ENCODE peak calls at places on chromosomes 11 and 22, in eight cellular contexts. L, G, I, A, T, W, V and E are unnamed samples.

GRCh38 chr11:60018058-60018457 is 1.1 kb downstream of the OOSP4B start:
- DNase-seq in V (no peak), L (no peak), G (no peak), T (no peak), W (no peak), I (no peak), A (no peak), E (no peak)

GRCh38 chr11:117437041-117437790 is 109.6 kb downstream of the CEP164 start:
- DNase-seq in W (no peak), G (no peak), V (no peak), L (no peak), I (no peak), A (no peak), T (no peak), E (no peak)

GRCh38 chr11:76704171-76704948 is 33.8 kb upstream of the LRRC32 start:
- DNase-seq in W (no peak), V (no peak), T (no peak), A (no peak), I (no peak), L (no peak), G (no peak), E (no peak)

GRCh38 chr11:13999704-14000103 is 37.2 kb downstream of the SPON1 start:
- DNase-seq in V (no peak), W (no peak), A (no peak), T (no peak), I (no peak), L (no peak), G (no peak), E (no peak)

GRCh38 chr22:41240377-41241132 is at the start of gene CHADL:
- DNase-seq in W (no peak), I (peak), A (no peak), T (no peak), G (no peak), V (no peak), L (no peak), E (no peak)

GRCh38 chr11:64447717-64448598 is 89.0 kb downstream of the RPS6KA4 start:
- DNase-seq in W (no peak), A (no peak), G (no peak), V (no peak), L (no peak), T (peak), I (peak), E (peak)

GRCh38 chr11:86484164-86484794 is 109.6 kb downstream of the CCDC81 start:
- DNase-seq in V (no peak), L (no peak), I (peak), W (no peak), A (no peak), G (peak), T (no peak), E (no peak)

GRCh38 chr22:24414984-24415945 is 12.1 kb upstream of the ADORA2A start:
- DNase-seq in L (no peak), G (no peak), A (no peak), I (no peak), W (no peak), V (no peak), T (no peak), E (no peak)

GRCh38 chr11:67273260-67273990 is 7.2 kb downstream of the GRK2 start:
- DNase-seq in T (no peak), I (no peak), L (no peak), A (no peak), G (no peak), W (no peak), V (no peak), E (no peak)

GRCh38 chr11:92240946-92241345 is 16.3 kb downstream of the FAT3 start:
- DNase-seq in W (no peak), G (no peak), V (no peak), A (no peak), L (no peak), T (no peak), I (no peak), E (no peak)

GRCh38 chr22:47631571-47632102 is 869.2 kb downstream of the TBC1D22A start:
- DNase-seq in L (no peak), V (no peak), I (peak), G (no peak), T (no peak), W (no peak), A (no peak), E (no peak)

GRCh38 chr22:36823177-36823839 is 6.5 kb upstream of the PVALB start:
- DNase-seq in A (no peak), W (no peak), V (no peak), I (no peak), T (no peak), G (no peak), L (no peak), E (no peak)

GRCh38 chr11:66017354-66017753 is 5.5 kb downstream of the CST6 start:
- DNase-seq in L (no peak), V (no peak), A (no peak), G (no peak), T (no peak), I (peak), W (no peak), E (no peak)

GRCh38 chr11:2548596-2548995 is 103.8 kb downstream of the KCNQ1 start:
- DNase-seq in T (no peak), W (no peak), L (no peak), I (no peak), A (no peak), G (no peak), V (no peak), E (no peak)

GRCh38 chr22:23574371-23574811 is 5.7 kb downstream of the IGLL1 start:
- DNase-seq in G (no peak), I (no peak), T (no peak), W (no peak), V (no peak), A (no peak), L (no peak), E (no peak)

GRCh38 chr11:2913029-2913431 is 16.2 kb downstream of the PHLDA2 start:
- DNase-seq in T (no peak), W (no peak), A (no peak), I (no peak), L (no peak), V (no peak), G (no peak), E (no peak)

GRCh38 chr11:12556788-12557384 is 117.3 kb upstream of the TEAD1 start:
- DNase-seq in V (no peak), G (no peak), L (no peak), T (no peak), A (no peak), I (no peak), W (no peak), E (no peak)

GRCh38 chr11:100956321-100956720 is 173.3 kb downstream of the PGR start:
- DNase-seq in V (no peak), G (no peak), T (no peak), W (no peak), I (peak), A (no peak), L (no peak), E (no peak)

GRCh38 chr11:62671272-62671603 is 235 bp upstream of the UQCC3 start:
- DNase-seq in G (no peak), V (no peak), I (no peak), A (no peak), L (no peak), W (no peak), T (no peak), E (no peak)

GRCh38 chr22:38957046-38957770 is at the start of gene APOBEC3A:
- DNase-seq in G (no peak), L (no peak), V (no peak), T (no peak), W (no peak), I (no peak), A (no peak), E (no peak)

GRCh38 chr11:91860661-91861060 is 364.0 kb upstream of the FAT3 start:
- DNase-seq in I (no peak), G (no peak), A (no peak), W (no peak), V (no peak), T (no peak), L (no peak), E (no peak)

GRCh38 chr11:35105319-35106063 is 33.5 kb upstream of the CD44 start:
- DNase-seq in A (no peak), T (no peak), V (no peak), L (no peak), G (no peak), I (no peak), W (no peak), E (no peak)

GRCh38 chr22:39472570-39473556 is 16.1 kb downstream of the MGAT3 start:
- DNase-seq in A (no peak), T (no peak), W (no peak), G (no peak), L (no peak), V (no peak), I (peak), E (no peak)

GRCh38 chr22:49208003-49208402 is 619.7 kb downstream of the BRD1 start:
- DNase-seq in V (no peak), T (no peak), G (no peak), A (no peak), I (no peak), L (no peak), W (no peak), E (no peak)

GRCh38 chr11:92932023-92932422 is 37.4 kb upstream of the MTNR1B start:
- DNase-seq in W (no peak), G (no peak), L (no peak), T (no peak), A (no peak), V (no peak), I (no peak), E (no peak)

GRCh38 chr11:70573701-70574151 is 175.4 kb downstream of the CTTN start:
- DNase-seq in T (no peak), A (no peak), I (no peak), W (no peak), G (no peak), V (no peak), L (no peak), E (no peak)

GRCh38 chr11:2269601-2270321 is 627 bp downstream of the ASCL2 start:
- DNase-seq in L (peak), W (no peak), A (peak), V (peak), T (no peak), I (peak), G (no peak), E (peak)